ENCODE peak calls at places on chromosome 1, in five cellular contexts. N is HepG2, H is K562, I is GM12878, C is H1. W is an unnamed sample.

GRCh38 chr1:47432071-47433036 is 5.5 kb upstream of the FOXD2 start:
- DNase-seq in N (peak), H (peak), I (peak), C (peak), W (no peak)

GRCh38 chr1:110163591-110163990 is 13.3 kb downstream of the SLC6A17 start:
- DNase-seq in N (no peak), H (no peak), I (no peak), C (no peak), W (no peak)

GRCh38 chr1:24415910-24416665 is 486 bp downstream of the NIPAL3 start:
- DNase-seq in N (no peak), H (peak), I (no peak), C (no peak), W (no peak)

GRCh38 chr1:160705176-160705745 is 6.4 kb downstream of the CD48 start:
- DNase-seq in N (no peak), H (no peak), I (no peak), C (no peak), W (no peak)

GRCh38 chr1:208747979-208748378 is 503.8 kb upstream of the PLXNA2 start:
- DNase-seq in N (no peak), H (no peak), I (no peak), C (no peak), W (no peak)

GRCh38 chr1:197465528-197466205 is 197.6 kb downstream of the CRB1 start:
- DNase-seq in N (no peak), H (no peak), I (no peak), C (no peak), W (no peak)

GRCh38 chr1:229370601-229371021 is 27.8 kb upstream of the CCSAP start:
- DNase-seq in N (no peak), H (no peak), I (peak), C (no peak), W (no peak)

GRCh38 chr1:95730986-95731385 is 497.0 kb downstream of the RWDD3 start:
- DNase-seq in N (no peak), H (no peak), I (no peak), C (no peak), W (no peak)

GRCh38 chr1:45589861-45590260 is 6.0 kb downstream of the NASP start:
- DNase-seq in N (no peak), H (no peak), I (no peak), C (no peak), W (no peak)

GRCh38 chr1:94481473-94481933 is 60.1 kb downstream of the F3 start:
- DNase-seq in N (peak), H (peak), I (peak), C (peak), W (peak)

GRCh38 chr1:156083800-156084790 is 1.8 kb upstream of the MEX3A start:
- DNase-seq in N (no peak), H (no peak), I (no peak), C (no peak), W (no peak)

GRCh38 chr1:64172458-64172983 is 30.9 kb upstream of the UBE2U start:
- DNase-seq in N (peak), H (no peak), I (no peak), C (no peak), W (no peak)

GRCh38 chr1:228141871-228142615 is 2.0 kb downstream of the GUK1 start:
- DNase-seq in N (no peak), H (no peak), I (no peak), C (no peak), W (no peak)

GRCh38 chr1:56106551-56107277 is 472.6 kb downstream of the PLPP3 start:
- DNase-seq in N (no peak), H (no peak), I (peak), C (no peak), W (no peak)

GRCh38 chr1:241457421-241457820 is 62.1 kb downstream of the FH start:
- DNase-seq in N (no peak), H (no peak), I (no peak), C (no peak), W (no peak)

GRCh38 chr1:40925834-40926403 is 53.6 kb upstream of the CTPS1 start:
- DNase-seq in N (no peak), H (no peak), I (no peak), C (no peak), W (no peak)

DNA sequence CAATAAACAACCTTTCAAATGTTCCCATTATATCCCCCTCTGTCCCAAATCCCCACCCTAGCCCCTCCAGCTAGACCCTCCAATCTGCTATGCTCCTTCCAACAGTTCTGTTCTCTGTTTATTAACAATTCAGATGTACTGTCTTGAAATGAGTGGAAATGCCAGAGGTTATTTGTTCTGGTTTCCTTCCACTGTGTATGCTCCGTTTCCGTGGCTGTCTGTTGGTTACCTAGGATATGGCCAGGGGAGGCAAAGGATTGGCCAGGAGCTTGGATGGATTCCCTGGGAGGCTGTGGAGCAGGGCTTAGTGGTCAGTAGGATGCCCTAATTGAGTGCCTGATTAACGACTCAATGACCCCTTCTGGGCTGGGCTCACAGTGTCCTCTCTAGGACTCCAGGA is 115.2 kb downstream of the TGFB2 start:
- DNase-seq in N (no peak), H (no peak), I (no peak), C (peak), W (no peak)
- TF ChIP-seq SIN3A in N (no peak), H (no peak), I (no peak), C (no peak), W (no peak)

GRCh38 chr1:77966291-77966690 is 12.6 kb downstream of the FUBP1 start:
- DNase-seq in N (no peak), H (no peak), I (no peak), C (no peak), W (no peak)
- TF ChIP-seq SRF in N (no peak), H (no peak), I (no peak), C (no peak), W (no peak)

GRCh38 chr1:165875604-165876003 is 48.2 kb downstream of the UCK2 start:
- DNase-seq in N (no peak), H (no peak), I (no peak), C (no peak), W (no peak)
- H3K27ac ChIP-seq in N (no peak), H (no peak), I (peak), C (no peak), W (no peak)

GRCh38 chr1:30515746-30516504 is 207.5 kb downstream of the MATN1 start:
- DNase-seq in N (no peak), H (no peak), I (no peak), C (peak), W (no peak)

GRCh38 chr1:30518186-30518585 is 205.2 kb downstream of the MATN1 start:
- DNase-seq in N (no peak), H (no peak), I (no peak), C (peak), W (no peak)

GRCh38 chr1:30518696-30519095 is 204.7 kb downstream of the MATN1 start:
- DNase-seq in N (no peak), H (no peak), I (no peak), C (no peak), W (no peak)

GRCh38 chr1:30514945-30515344 is 208.4 kb downstream of the MATN1 start:
- DNase-seq in N (no peak), H (no peak), I (no peak), C (peak), W (no peak)

GRCh38 chr1:30516505-30516858 is 206.9 kb downstream of the MATN1 start:
- DNase-seq in N (no peak), H (no peak), I (no peak), C (no peak), W (no peak)
- TF ChIP-seq SIN3A in N (no peak), H (no peak), I (no peak), C (no peak), W (no peak)

GRCh38 chr1:215888159-215888558 is 321.1 kb downstream of the KCTD3 start:
- DNase-seq in N (no peak), H (no peak), I (no peak), C (no peak), W (no peak)
- TF ChIP-seq SRF in N (no peak), H (no peak), I (no peak), C (no peak), W (no peak)

DNA sequence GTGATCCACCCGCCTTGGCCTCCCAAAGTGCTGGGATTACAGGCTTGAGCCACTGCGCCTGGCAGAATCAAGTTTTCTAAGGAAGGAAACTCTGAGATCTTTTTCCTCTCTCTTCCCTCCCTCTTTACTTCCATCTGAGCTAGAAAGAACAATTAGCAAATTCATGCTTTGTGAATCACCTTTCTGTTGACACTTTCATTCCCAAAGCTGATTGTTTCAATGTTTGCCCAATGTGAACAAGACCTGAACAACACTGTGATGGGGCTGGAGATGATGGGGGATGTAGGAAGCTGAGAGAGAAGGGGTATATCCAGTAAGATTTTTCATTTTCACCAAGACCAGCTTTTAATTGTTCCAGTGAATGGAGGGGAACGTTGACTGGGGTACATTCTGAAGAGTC is 5.7 kb upstream of the TENT5B start:
- DNase-seq in N (no peak), H (no peak), I (no peak), C (no peak), W (no peak)
- H3K27ac ChIP-seq in N (no peak), H (no peak), I (no peak), C (no peak), W (no peak)